ENCODE peak calls at places on chromosome 5, in eight cellular contexts. Q, J, T, G, D, B, Y and M are unnamed samples.

GRCh38 chr5:141637266-141637692 is 482 bp downstream of the RELL2 start:
- DNase-seq in T (no peak), Q (no peak), J (peak), G (peak), Y (no peak), D (peak), B (no peak), M (peak)

GRCh38 chr5:141753971-141754713 is 72.1 kb upstream of the ARAP3 start:
- DNase-seq in T (no peak), J (no peak), B (no peak), Q (no peak), D (no peak), G (peak), Y (peak), M (peak)

GRCh38 chr5:108747111-108748009 is at the start of gene FER:
- DNase-seq in J (no peak), B (no peak), T (no peak), D (no peak), Q (no peak), Y (peak), G (peak), M (peak)

GRCh38 chr5:72658161-72658560 is 151.0 kb upstream of the ZNF366 start:
- DNase-seq in J (no peak), Y (no peak), Q (no peak), D (no peak), T (no peak), B (no peak), G (no peak), M (no peak)

GRCh38 chr5:171336486-171337206 is 27.6 kb downstream of the TLX3 start:
- DNase-seq in J (no peak), Y (peak), Q (no peak), B (no peak), T (no peak), D (peak), G (peak), M (peak)

GRCh38 chr5:73815631-73816030 is 189.6 kb downstream of the ARHGEF28 start:
- DNase-seq in T (no peak), B (no peak), Q (no peak), Y (peak), G (no peak), D (no peak), J (no peak), M (no peak)

GRCh38 chr5:126354857-126355731 is 68.1 kb upstream of the GRAMD2B start:
- DNase-seq in B (no peak), Q (no peak), T (no peak), G (no peak), D (no peak), J (no peak), Y (no peak), M (no peak)

GRCh38 chr5:45695011-45695667 is 1.0 kb downstream of the HCN1 start:
- DNase-seq in T (no peak), D (no peak), Y (no peak), Q (no peak), J (no peak), G (no peak), B (no peak), M (no peak)

GRCh38 chr5:140310434-140310833 is 7.5 kb upstream of the PFDN1 start:
- DNase-seq in B (no peak), J (no peak), Y (no peak), G (no peak), Q (no peak), T (no peak), D (no peak), M (no peak)

GRCh38 chr5:139638090-139638735 is 9.9 kb upstream of the CXXC5 start:
- DNase-seq in B (peak), J (no peak), Q (no peak), G (peak), T (no peak), D (peak), Y (peak), M (peak)

GRCh38 chr5:64286381-64286780 is 120.7 kb downstream of the RNF180 start:
- DNase-seq in T (no peak), D (no peak), J (no peak), G (no peak), B (no peak), Q (no peak), Y (no peak), M (no peak)

GRCh38 chr5:93677344-93678021 is 63.9 kb downstream of the POU5F2 start:
- DNase-seq in Q (no peak), T (no peak), B (no peak), Y (peak), J (no peak), G (no peak), D (no peak), M (peak)

GRCh38 chr5:58787982-58788381 is 205.1 kb downstream of the RAB3C start:
- DNase-seq in G (no peak), Q (no peak), J (no peak), D (no peak), Y (no peak), T (no peak), B (no peak), M (no peak)

GRCh38 chr5:137933491-137933911 is 44.2 kb downstream of the PKD2L2 start:
- DNase-seq in T (no peak), J (no peak), D (no peak), Q (no peak), Y (peak), G (no peak), B (no peak), M (no peak)

GRCh38 chr5:139358064-139358463 is 16.4 kb downstream of the PAIP2 start:
- DNase-seq in Y (no peak), Q (no peak), G (no peak), D (no peak), T (no peak), J (no peak), B (no peak), M (no peak)

GRCh38 chr5:143064207-143064606 is 294.0 kb downstream of the ARHGAP26 start:
- DNase-seq in B (no peak), G (no peak), T (no peak), J (no peak), D (no peak), Q (no peak), Y (peak), M (no peak)

DNA sequence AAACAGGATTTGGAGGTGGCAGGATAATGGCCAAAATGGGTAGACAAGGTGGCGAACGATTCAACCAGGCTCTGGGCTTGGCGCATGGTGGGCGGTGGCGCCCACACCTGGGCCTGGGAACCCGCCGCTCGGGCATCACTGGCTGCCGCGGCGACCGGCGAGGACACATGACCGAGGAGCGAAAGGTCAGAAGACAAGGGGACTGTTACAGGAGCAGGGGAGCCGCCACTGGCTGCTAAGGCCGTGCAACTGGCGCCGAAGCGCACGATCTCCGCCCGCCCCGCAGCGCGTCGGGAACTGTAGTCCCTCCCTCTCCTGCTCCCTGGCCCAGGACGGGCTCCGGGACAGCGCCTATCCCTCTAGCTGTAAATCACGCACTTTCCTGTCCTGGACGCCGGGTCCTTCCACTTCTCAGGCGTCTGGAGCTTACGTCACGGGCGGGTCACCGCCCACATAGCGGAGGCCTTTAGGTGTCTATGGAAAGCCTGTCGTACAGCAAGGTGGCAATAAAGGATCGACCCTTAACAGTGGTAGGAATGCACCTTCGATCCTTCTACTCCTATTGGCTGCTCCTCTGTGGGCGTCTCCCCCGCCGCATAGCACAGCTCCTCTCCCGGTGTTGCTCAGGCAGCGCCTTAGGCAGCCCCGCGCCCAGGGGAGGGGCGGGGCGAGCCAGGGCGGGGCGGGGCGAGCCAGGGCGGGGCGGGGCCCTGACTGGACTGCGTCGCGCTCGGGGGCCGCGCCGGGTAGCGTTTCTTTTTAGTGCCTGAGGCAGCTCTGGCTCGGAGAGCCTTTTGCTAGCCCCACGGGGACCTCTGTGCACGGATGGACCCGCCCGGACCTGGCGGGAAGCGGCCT is at the start of gene ICE1:
- DNase-seq in T (peak), D (peak), Q (peak), G (peak), Y (peak), J (peak), B (peak), M (peak)
- TF ChIP-seq POLR2A in T (no peak), D (peak), Q (peak), G (peak), Y (peak), J (peak), B (peak), M (peak)

GRCh38 chr5:154445422-154446182 is at the start of gene SAP30L:
- DNase-seq in Q (peak), Y (peak), B (peak), J (peak), T (peak), D (peak), G (peak), M (peak)
- TF ChIP-seq POLR2A in Q (peak), Y (peak), B (peak), J (peak), T (peak), D (peak), G (peak), M (peak)

GRCh38 chr5:14872070-14872989 is 752 bp upstream of the ANKH start:
- DNase-seq in Q (peak), J (no peak), T (peak), G (peak), D (peak), Y (peak), B (peak), M (peak)

GRCh38 chr5:14873093-14873492 is 1.5 kb upstream of the ANKH start:
- DNase-seq in G (no peak), B (no peak), T (no peak), Y (no peak), J (no peak), D (no peak), Q (no peak), M (peak)

GRCh38 chr5:14870347-14871083 is 1.1 kb downstream of the ANKH start:
- DNase-seq in D (peak), T (no peak), G (peak), Q (no peak), J (no peak), B (no peak), Y (no peak), M (peak)

GRCh38 chr5:14871084-14871572 is 450 bp downstream of the ANKH start:
- DNase-seq in Q (no peak), Y (no peak), D (peak), G (peak), B (peak), T (no peak), J (peak), M (peak)

DNA sequence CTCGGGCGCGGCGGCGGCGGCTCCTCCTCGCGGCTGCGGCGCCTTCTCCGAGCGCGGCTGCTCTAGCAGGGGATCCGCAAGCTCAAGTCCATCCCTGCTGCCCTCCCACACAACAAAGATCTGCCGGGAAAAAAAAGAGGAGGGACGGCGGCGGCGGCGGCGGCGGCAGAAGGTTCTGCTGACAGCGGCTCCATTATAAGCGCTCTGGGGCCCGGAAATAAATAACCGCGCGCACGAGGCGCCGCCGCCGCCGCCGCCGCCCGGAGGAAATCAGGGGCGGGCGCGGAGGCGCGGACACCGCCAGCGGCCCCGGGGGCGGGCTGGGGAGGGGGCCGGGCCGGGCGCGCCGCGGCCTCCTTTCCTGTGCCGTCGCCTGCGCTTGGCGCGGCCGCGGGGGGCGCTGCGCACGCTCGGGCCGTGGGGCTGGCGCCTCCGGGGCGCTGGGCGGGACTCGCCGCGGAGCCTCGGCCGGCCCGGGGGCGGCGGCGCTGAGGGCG is at the start of gene ANKH:
- DNase-seq in Y (peak), Q (peak), B (peak), T (peak), G (peak), D (peak), J (peak), M (peak)
- TF ChIP-seq POLR2A in Y (peak), Q (no peak), B (no peak), T (no peak), G (peak), D (no peak), J (no peak), M (no peak)

GRCh38 chr5:149580808-149581191 is 498 bp upstream of the ARHGEF37 start:
- DNase-seq in J (no peak), Q (no peak), D (no peak), G (no peak), Y (no peak), B (no peak), T (no peak), M (peak)

GRCh38 chr5:149581931-149582768 is 852 bp downstream of the ARHGEF37 start:
- DNase-seq in D (no peak), Y (no peak), G (no peak), B (peak), J (no peak), Q (no peak), T (no peak), M (peak)

GRCh38 chr5:149583394-149583793 is 2.1 kb downstream of the ARHGEF37 start:
- DNase-seq in Q (no peak), D (no peak), G (no peak), Y (no peak), J (no peak), T (no peak), B (no peak), M (peak)

GRCh38 chr5:149578896-149579295 is 2.4 kb upstream of the ARHGEF37 start:
- DNase-seq in B (no peak), D (no peak), T (no peak), G (no peak), Y (no peak), Q (no peak), J (no peak), M (no peak)

DNA sequence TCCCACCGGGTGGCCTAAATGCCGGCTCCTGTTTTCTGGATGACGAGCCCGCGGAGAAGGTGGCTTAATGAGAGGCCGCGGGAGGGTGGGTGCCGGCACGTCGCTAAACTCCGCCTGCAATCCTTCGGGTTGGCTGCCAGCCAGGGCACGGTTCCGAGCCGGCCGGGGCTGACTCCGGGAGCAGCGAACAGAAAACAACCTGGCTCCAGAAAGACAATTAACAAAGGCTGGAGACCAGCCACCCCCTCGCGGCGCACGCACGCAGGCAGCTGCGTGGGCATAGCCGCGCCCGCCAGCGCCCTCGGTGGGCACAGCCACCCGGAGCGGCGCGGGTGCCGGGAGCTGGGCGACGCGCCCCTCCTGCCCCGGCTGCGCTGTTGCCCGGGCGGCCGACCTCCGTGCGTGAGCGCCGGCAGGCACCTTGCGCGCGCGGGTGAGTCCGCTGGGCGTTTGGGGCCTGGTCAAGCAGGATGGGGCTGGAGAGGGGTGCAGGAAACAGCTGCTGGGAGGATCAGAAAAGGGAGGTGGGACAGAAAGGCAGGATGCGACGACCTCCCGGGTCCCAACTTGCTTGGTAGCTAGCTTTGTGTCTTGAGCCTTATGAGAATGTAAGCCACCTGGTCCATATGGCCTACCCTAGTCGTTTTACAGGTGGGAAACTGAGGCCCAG is at the start of gene ARHGEF37:
- DNase-seq in Y (no peak), T (peak), G (no peak), B (peak), Q (no peak), D (peak), J (peak), M (peak)
- TF ChIP-seq POLR2A in Y (no peak), T (no peak), G (no peak), B (peak), Q (no peak), D (no peak), J (no peak), M (peak)

DNA sequence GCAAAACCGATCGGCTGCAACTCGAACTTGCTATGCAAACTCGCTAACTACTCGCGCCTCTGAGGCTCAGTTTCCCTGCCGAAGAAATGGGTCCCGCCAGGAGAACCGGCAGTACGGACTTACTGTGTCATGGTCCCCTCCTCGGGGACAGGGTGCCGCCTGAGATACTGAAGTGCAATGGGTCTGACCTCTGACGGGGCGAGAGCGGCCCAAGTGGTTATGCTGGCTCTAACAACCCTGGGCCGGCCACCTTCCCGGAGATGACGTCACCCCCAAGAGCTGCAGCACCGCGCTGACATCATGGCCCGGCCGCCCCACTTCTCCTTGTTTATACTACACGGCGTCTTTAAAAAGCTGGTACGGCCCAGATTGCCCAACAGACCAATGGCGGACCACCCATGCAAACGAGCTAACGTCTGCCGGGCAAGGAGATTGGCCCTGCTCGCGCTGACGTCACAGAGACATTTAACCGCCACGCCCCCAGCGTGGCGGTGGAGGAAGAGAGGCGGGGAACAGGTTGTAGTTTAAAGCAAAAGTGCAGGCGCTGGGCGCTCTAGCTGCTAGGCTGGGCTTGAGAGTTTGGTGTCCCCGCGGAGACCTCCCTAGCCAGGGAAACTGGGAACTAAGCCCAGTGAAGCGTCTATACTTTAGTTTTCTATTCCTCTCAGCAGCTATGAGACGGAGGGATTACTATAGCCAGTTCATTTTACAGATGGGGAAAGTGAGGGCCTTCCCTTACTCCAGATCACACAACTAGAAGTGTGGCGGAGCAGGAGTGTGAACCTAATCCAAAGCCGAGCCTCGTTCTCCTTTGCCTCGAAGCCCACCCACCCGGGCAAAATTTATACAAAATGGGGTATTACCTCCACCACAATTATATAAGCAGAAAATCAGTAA is 654 bp upstream of the RNF44 start:
- DNase-seq in G (peak), Y (peak), B (peak), T (peak), Q (peak), J (peak), D (peak), M (peak)
- TF ChIP-seq POLR2A in G (peak), Y (no peak), B (peak), T (no peak), Q (peak), J (no peak), D (peak), M (peak)

GRCh38 chr5:133469252-133469651 is 143.1 kb downstream of the FSTL4 start:
- DNase-seq in T (no peak), B (no peak), Q (no peak), Y (no peak), J (no peak), G (no peak), D (no peak), M (no peak)
- TF ChIP-seq POLR2A in T (no peak), B (no peak), Q (no peak), Y (no peak), J (no peak), G (no peak), D (no peak), M (no peak)